ENCODE peak calls at places on chromosome 14, in eight cellular contexts. M is activated naive CD4-positive, alpha-beta T cell; W is SW480; R is T47D; C is NCI-H460; N is CD8-positive, alpha-beta T cell; H is HCT116; O is GM23338. P is an unnamed sample.
A peak's percentile ranks its signal among the peaks of the same experiment; 100 is the strongest.

GRCh38 chr14:104732931-104733681 is 9.1 kb downstream of the ADSS1 start:
- DNase-seq in C (peak; percentile 53), H (no peak), M (no peak), R (no peak), O (no peak), W (peak; percentile 47), N (no peak), P (no peak)

GRCh38 chr14:104656014-104656714 is 33.3 kb upstream of the INF2 start:
- DNase-seq in H (no peak), R (no peak), W (no peak), N (no peak), O (no peak), M (no peak), C (no peak), P (no peak)

GRCh38 chr14:23008836-23009235 is 1.1 kb downstream of the C14orf93 start:
- DNase-seq in M (no peak), H (no peak), W (no peak), O (no peak), R (no peak), N (no peak), C (no peak), P (no peak)

GRCh38 chr14:54116163-54116562 is 159.5 kb upstream of the BMP4 start:
- DNase-seq in C (no peak), W (peak; percentile 26), R (no peak), N (no peak), M (no peak), O (no peak), H (no peak), P (no peak)

GRCh38 chr14:76109087-76109880 is 42.4 kb upstream of the GPATCH2L start:
- DNase-seq in W (no peak), H (no peak), R (no peak), O (no peak), C (no peak), N (no peak), M (no peak), P (no peak)

GRCh38 chr14:105517096-105517495 is 9.3 kb upstream of the TMEM121 start:
- DNase-seq in M (no peak), C (no peak), H (no peak), O (no peak), W (peak; percentile 64), N (no peak), R (no peak), P (no peak)

GRCh38 chr14:76550534-76550933 is 174.6 kb downstream of the ESRRB start:
- DNase-seq in N (no peak), W (peak; percentile 74), C (no peak), O (no peak), R (no peak), H (peak; percentile 31), M (no peak), P (peak; percentile 99)

GRCh38 chr14:53152909-53153701 is at the start of gene DDHD1:
- DNase-seq in R (peak; percentile 93), H (peak; percentile 48), N (peak; percentile 82), O (peak; percentile 86), C (peak; percentile 45), M (peak; percentile 62), W (peak; percentile 59), P (no peak)

GRCh38 chr14:63901434-63902085 is 48.8 kb downstream of the SYNE2 start:
- DNase-seq in M (no peak), C (no peak), O (no peak), H (no peak), N (no peak), R (no peak), W (no peak), P (no peak)

GRCh38 chr14:37903561-37904191 is 304.0 kb upstream of the SSTR1 start:
- DNase-seq in H (peak; percentile 28), R (peak; percentile 34), W (peak; percentile 47), C (peak; percentile 42), M (no peak), N (no peak), O (peak; percentile 85), P (peak; percentile 7)

GRCh38 chr14:73477618-73478266 is 13.0 kb upstream of the RIOX1 start:
- DNase-seq in C (no peak), N (no peak), H (no peak), R (no peak), O (no peak), W (no peak), M (no peak), P (no peak)

GRCh38 chr14:74846968-74847549 is 28.9 kb downstream of the PROX2 start:
- DNase-seq in H (no peak), W (no peak), M (no peak), N (no peak), O (no peak), R (no peak), C (no peak), P (no peak)

GRCh38 chr14:61221906-61222305 is 59.2 kb downstream of the TMEM30B start:
- DNase-seq in R (no peak), W (no peak), N (no peak), C (no peak), H (no peak), O (no peak), M (no peak), P (no peak)

GRCh38 chr14:61152851-61153364 is 128.2 kb downstream of the TMEM30B start:
- DNase-seq in C (no peak), O (no peak), M (no peak), W (no peak), R (no peak), N (no peak), H (no peak), P (no peak)

GRCh38 chr14:48936881-48937280 is 649.3 kb downstream of the RPS29 start:
- DNase-seq in C (no peak), W (no peak), M (no peak), O (no peak), N (no peak), H (no peak), R (no peak), P (no peak)

GRCh38 chr14:69901113-69901951 is 22.1 kb downstream of the SMOC1 start:
- DNase-seq in R (no peak), W (no peak), O (no peak), N (no peak), M (no peak), H (no peak), C (peak; percentile 95), P (no peak)

GRCh38 chr14:55662757-55663156 is 82.8 kb downstream of the KTN1 start:
- DNase-seq in N (no peak), C (no peak), H (no peak), R (no peak), O (no peak), M (no peak), W (no peak), P (no peak)

GRCh38 chr14:55028066-55028465 is 1.0 kb downstream of the SOCS4 start:
- DNase-seq in H (no peak), R (no peak), W (no peak), M (no peak), O (no peak), C (no peak), N (no peak), P (no peak)

GRCh38 chr14:99524804-99525698 is 43.8 kb downstream of the CCNK start:
- DNase-seq in O (peak; percentile 65), M (no peak), H (no peak), N (no peak), C (no peak), R (peak; percentile 66), W (peak; percentile 59), P (no peak)

GRCh38 chr14:90137807-90138206 is 76.0 kb downstream of the KCNK13 start:
- DNase-seq in H (no peak), W (no peak), M (no peak), C (no peak), R (no peak), N (no peak), O (no peak), P (no peak)

GRCh38 chr14:98974113-98974512 is 297.9 kb downstream of the BCL11B start:
- DNase-seq in M (no peak), N (no peak), H (no peak), O (no peak), W (no peak), C (no peak), R (no peak), P (no peak)

GRCh38 chr14:77014004-77014604 is 14.4 kb downstream of the IRF2BPL start:
- DNase-seq in C (no peak), O (peak; percentile 43), N (no peak), R (no peak), M (no peak), H (no peak), W (no peak), P (no peak)

GRCh38 chr14:68774771-68775613 is 17.9 kb downstream of the ZFP36L1 start:
- DNase-seq in H (no peak), O (no peak), W (peak; percentile 64), M (no peak), R (peak; percentile 50), C (no peak), N (no peak), P (no peak)

GRCh38 chr14:86450075-86450474 is 920.1 kb downstream of the FLRT2 start:
- DNase-seq in C (no peak), M (no peak), H (no peak), N (no peak), R (no peak), W (no peak), O (no peak), P (no peak)

GRCh38 chr14:64654072-64654899 is 49.9 kb upstream of the PLEKHG3 start:
- DNase-seq in N (no peak), W (no peak), H (no peak), R (no peak), O (no peak), M (no peak), C (no peak), P (no peak)

GRCh38 chr14:74401504-74402241 is 24.3 kb downstream of the SYNDIG1L start:
- DNase-seq in N (peak; percentile 62), O (peak; percentile 82), W (peak; percentile 44), C (no peak), R (no peak), M (no peak), H (no peak), P (no peak)

P was measured in keratinocyte.